ENCODE peak calls at places on chromosome 21, in five cellular contexts. K is HCT116, A is A549, H is RWPE2, F is right lobe of liver. I is an unnamed sample.

GRCh38 chr21:42833439-42833815 is 45.9 kb downstream of the WDR4 start:
- DNase-seq in K (peak), A (peak), H (peak), F (no peak), I (peak)

GRCh38 chr21:36255650-36256047 is 64.3 kb upstream of the MORC3 start:
- DNase-seq in K (no peak), A (no peak), H (no peak), F (no peak), I (no peak)

GRCh38 chr21:16775056-16775455 is 737.8 kb upstream of the CXADR start:
- DNase-seq in K (no peak), A (no peak), H (no peak), F (no peak), I (no peak)

GRCh38 chr21:30234643-30235042 is 18.7 kb upstream of the CLDN8 start:
- DNase-seq in K (no peak), A (no peak), H (no peak), F (no peak), I (peak)

GRCh38 chr21:31656199-31657095 is 3.0 kb upstream of the SOD1 start:
- DNase-seq in K (no peak), A (no peak), H (no peak), F (no peak), I (no peak)

GRCh38 chr21:26965567-26966359 is 1.1 kb downstream of the ADAMTS5 start:
- DNase-seq in K (no peak), A (no peak), H (peak), F (peak), I (no peak)

GRCh38 chr21:31537872-31538576 is 121.5 kb upstream of the SOD1 start:
- DNase-seq in K (no peak), A (no peak), H (no peak), F (no peak), I (no peak)

GRCh38 chr21:34693192-34693810 is 24.5 kb downstream of the CLIC6 start:
- DNase-seq in K (peak), A (peak), H (no peak), F (no peak), I (peak)

GRCh38 chr21:46128983-46129571 is 26.3 kb downstream of the FTCD start:
- DNase-seq in K (no peak), A (no peak), H (peak), F (peak), I (no peak)

GRCh38 chr21:43284700-43285099 is 115.9 kb downstream of the CRYAA start:
- DNase-seq in K (no peak), A (no peak), H (peak), F (no peak), I (no peak)

GRCh38 chr21:17554619-17555472 is 42.0 kb downstream of the CXADR start:
- DNase-seq in K (no peak), A (peak), H (no peak), F (no peak), I (no peak)

GRCh38 chr21:17775431-17776126 is 43.6 kb downstream of the C21orf91 start:
- DNase-seq in K (no peak), A (no peak), H (no peak), F (no peak), I (no peak)

GRCh38 chr21:16563795-16564194 is 834.0 kb downstream of the USP25 start:
- DNase-seq in K (no peak), A (peak), H (no peak), F (peak), I (no peak)

GRCh38 chr21:36551731-36552457 is 72.0 kb upstream of the CLDN14 start:
- DNase-seq in K (no peak), A (no peak), H (no peak), F (no peak), I (peak)

GRCh38 chr21:32336711-32337110 is 38.1 kb downstream of the MRAP start:
- DNase-seq in K (no peak), A (no peak), H (no peak), F (no peak), I (peak)

GRCh38 chr21:35252831-35253230 is 203.7 kb upstream of the RUNX1 start:
- DNase-seq in K (no peak), A (no peak), H (no peak), F (no peak), I (no peak)

GRCh38 chr21:26982767-26983166 is 15.9 kb upstream of the ADAMTS5 start:
- DNase-seq in K (no peak), A (no peak), H (no peak), F (no peak), I (peak)

GRCh38 chr21:22138297-22139016 is 1140.2 kb downstream of the NCAM2 start:
- DNase-seq in K (no peak), A (no peak), H (no peak), F (no peak), I (no peak)

GRCh38 chr21:46002841-46003574 is 21.4 kb downstream of the COL6A1 start:
- DNase-seq in K (no peak), A (no peak), H (peak), F (peak), I (no peak)

GRCh38 chr21:22961248-22961647 is 1963.0 kb downstream of the NCAM2 start:
- DNase-seq in K (no peak), A (no peak), H (no peak), F (no peak), I (no peak)

GRCh38 chr21:42209801-42210479 is 9.0 kb upstream of the ABCG1 start:
- DNase-seq in K (no peak), A (peak), H (no peak), F (no peak), I (peak)

GRCh38 chr21:46347791-46348381 is 23.9 kb downstream of the PCNT start:
- DNase-seq in K (no peak), A (no peak), H (no peak), F (peak), I (no peak)

GRCh38 chr21:34336245-34336644 is 27.6 kb upstream of the KCNE2 start:
- DNase-seq in K (no peak), A (no peak), H (no peak), F (no peak), I (no peak)

GRCh38 chr21:37746849-37747248 is 169.4 kb downstream of the KCNJ6 start:
- DNase-seq in K (no peak), A (no peak), H (no peak), F (no peak), I (no peak)
- TF ChIP-seq CTCF in K (no peak), A (no peak), H (no peak), F (no peak), I (peak)

GRCh38 chr21:20443558-20444155 is 554.6 kb upstream of the NCAM2 start:
- DNase-seq in K (no peak), A (peak), H (no peak), F (no peak), I (no peak)
- TF ChIP-seq CTCF in K (peak), A (no peak), H (peak), F (peak), I (peak)

GRCh38 chr21:39915881-39916280 is 48.6 kb downstream of the PCP4 start:
- DNase-seq in K (no peak), A (no peak), H (no peak), F (no peak), I (no peak)

GRCh38 chr21:39911792-39912191 is 44.6 kb downstream of the PCP4 start:
- DNase-seq in K (no peak), A (no peak), H (no peak), F (no peak), I (no peak)

GRCh38 chr21:39908265-39908923 is 41.2 kb downstream of the PCP4 start:
- DNase-seq in K (no peak), A (no peak), H (no peak), F (no peak), I (no peak)

GRCh38 chr21:39913651-39914145 is 46.5 kb downstream of the PCP4 start:
- DNase-seq in K (no peak), A (no peak), H (no peak), F (no peak), I (no peak)

DNA sequence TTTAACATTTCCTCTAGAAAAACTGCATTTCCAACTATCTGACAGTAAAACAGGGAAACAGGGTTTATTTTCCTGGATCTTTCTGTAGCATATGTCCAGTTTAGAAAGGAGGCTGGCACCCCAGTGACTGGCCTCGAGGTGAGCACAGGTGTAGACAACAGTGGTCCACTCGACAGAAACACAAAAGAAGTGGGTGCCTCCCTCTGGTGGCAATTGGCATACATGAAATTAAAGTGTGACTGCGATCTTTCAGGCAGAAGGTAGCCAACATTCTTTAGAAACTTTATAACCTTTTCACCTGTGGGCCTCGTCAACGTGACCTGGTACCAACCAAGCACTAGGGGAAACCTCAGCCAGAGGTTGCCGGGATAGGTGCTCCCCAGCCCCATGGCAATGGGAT is 44.0 kb downstream of the PCP4 start:
- DNase-seq in K (no peak), A (no peak), H (no peak), F (no peak), I (no peak)
- TF ChIP-seq CTCF in K (peak), A (no peak), H (no peak), F (no peak), I (no peak)

DNA sequence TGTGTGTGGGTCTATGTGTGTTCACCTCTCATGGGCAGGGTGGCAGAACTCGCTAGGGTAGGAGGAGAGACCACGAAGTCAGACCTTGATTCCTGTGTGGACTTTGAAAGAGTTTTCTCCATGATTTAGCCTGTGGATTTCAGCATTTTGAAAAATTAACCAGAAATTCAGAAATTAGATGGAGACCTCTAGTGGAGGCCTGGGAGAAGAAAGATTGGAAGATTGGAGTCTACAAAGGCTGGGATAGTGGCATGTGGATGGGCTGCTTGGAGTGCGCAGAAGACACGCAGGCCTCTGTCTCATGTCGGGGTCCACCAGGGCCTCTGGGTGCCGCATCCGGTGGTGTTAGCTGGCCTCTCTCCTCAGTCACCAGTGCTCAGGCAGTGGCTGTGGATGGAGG is 18.9 kb upstream of the IGSF5 start:
- DNase-seq in K (no peak), A (no peak), H (no peak), F (no peak), I (no peak)
- TF ChIP-seq CTCF in K (peak), A (peak), H (peak), F (no peak), I (no peak)

DNA sequence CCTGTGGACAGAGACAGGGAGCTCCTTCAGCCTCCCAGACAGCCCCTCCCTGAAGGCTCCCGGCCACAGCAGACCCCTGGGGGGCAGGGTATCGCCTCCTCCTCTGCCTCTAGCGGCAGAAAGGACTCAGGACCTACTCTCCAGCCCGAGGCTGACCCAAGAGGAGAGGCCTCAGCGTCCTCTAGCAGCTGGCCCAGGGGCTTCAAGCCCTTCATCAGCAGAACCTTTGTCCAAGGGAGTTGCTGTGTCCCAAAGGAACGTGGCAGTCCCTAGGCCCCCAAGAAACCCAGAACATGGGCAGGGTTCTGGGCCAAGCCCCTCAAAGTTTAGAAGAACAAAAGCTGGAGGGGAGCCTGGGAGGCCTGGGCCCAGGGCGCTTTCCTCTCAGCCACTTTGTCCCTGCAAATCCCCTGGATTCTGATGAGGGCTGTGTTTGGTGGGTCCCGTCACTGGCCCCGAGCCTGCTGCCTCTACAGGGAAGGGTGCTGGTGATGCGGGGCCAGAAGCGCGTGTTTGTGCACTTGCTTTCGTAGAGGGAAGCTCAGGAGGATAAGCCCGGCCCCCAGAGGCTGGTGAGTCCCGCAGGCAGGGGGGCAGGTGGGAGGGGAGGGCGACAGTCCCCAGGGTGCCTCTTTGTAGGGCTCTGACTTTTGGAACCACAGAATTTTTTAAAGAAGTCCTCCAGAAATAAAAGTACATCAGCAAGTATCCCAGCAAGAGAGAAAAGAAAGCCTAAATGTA is 13.3 kb downstream of the ITGB2 start:
- DNase-seq in K (no peak), A (no peak), H (no peak), F (no peak), I (no peak)
- TF ChIP-seq CTCF in K (no peak), A (no peak), H (no peak), F (no peak), I (no peak)

I was measured in bronchial epithelial cell.